ENCODE peak calls at places on chromosomes 13 and 19, in nine cellular contexts. T is suprapubic skin, D is SK-N-SH, J is PC-3, F is upper lobe of left lung, E is left ventricle myocardium inferior, H is cardiac muscle cell, M is heart right ventricle, I is colonic mucosa. Y is an unnamed sample. For H3K4me1 and H3K9me3, the result is how much of the 10 kb centered on the place peaks cover.

GRCh38 chr13:26758496-26759155 is 2.0 kb downstream of the GPR12 start:
- DNase-seq in T (no peak), D (no peak), J (no peak), F (no peak), E (no peak), H (no peak), M (no peak), I (no peak), Y (no peak)

GRCh38 chr19:39408392-39409206 is 2.0 kb downstream of the ZFP36 start:
- DNase-seq in T (no peak), D (no peak), J (peak), F (no peak), E (no peak), H (peak), M (no peak), I (peak), Y (peak)

GRCh38 chr19:18789883-18790565 is 1.1 kb downstream of the COMP start:
- DNase-seq in T (no peak), D (peak), J (no peak), F (no peak), E (no peak), H (peak), M (no peak), I (no peak), Y (no peak)

GRCh38 chr13:109336730-109337129 is 449.7 kb downstream of the IRS2 start:
- DNase-seq in T (no peak), D (no peak), J (peak), F (no peak), E (no peak), H (peak), M (no peak), I (no peak), Y (no peak)

GRCh38 chr19:55579766-55580621 is 654 bp downstream of the ZNF579 start:
- DNase-seq in T (no peak), D (peak), J (peak), F (no peak), E (no peak), H (peak), M (peak), I (no peak), Y (no peak)

GRCh38 chr19:35013820-35014754 is 14.0 kb downstream of the GRAMD1A start:
- DNase-seq in T (no peak), D (peak), J (no peak), F (peak), E (no peak), H (peak), M (no peak), I (no peak), Y (no peak)

GRCh38 chr13:109385161-109385560 is 401.2 kb downstream of the IRS2 start:
- DNase-seq in T (no peak), D (no peak), J (no peak), F (no peak), E (no peak), H (peak), M (no peak), I (no peak), Y (no peak)

GRCh38 chr13:110936519-110936918 is 21.6 kb upstream of the ANKRD10 start:
- DNase-seq in T (no peak), D (no peak), J (no peak), F (no peak), E (no peak), H (no peak), M (no peak), I (no peak), Y (no peak)

GRCh38 chr13:99985886-99986527 is 4.4 kb downstream of the ZIC2 start:
- DNase-seq in T (no peak), D (peak), J (no peak), F (no peak), E (no peak), H (no peak), M (no peak), I (no peak), Y (no peak)

GRCh38 chr19:13984186-13984585 is 21.9 kb downstream of the RFX1 start:
- DNase-seq in T (no peak), D (peak), J (no peak), F (no peak), E (no peak), H (no peak), M (no peak), I (no peak), Y (no peak)

GRCh38 chr13:109140777-109141354 is 511.5 kb downstream of the MYO16 start:
- DNase-seq in T (no peak), D (peak), J (no peak), F (no peak), E (no peak), H (no peak), M (no peak), I (no peak), Y (no peak)

GRCh38 chr13:50805805-50806204 is 37.7 kb downstream of the DLEU7 start:
- DNase-seq in T (no peak), D (no peak), J (peak), F (no peak), E (no peak), H (peak), M (no peak), I (no peak), Y (no peak)

GRCh38 chr19:12733369-12733896 is 1.1 kb downstream of the TRIR start:
- DNase-seq in T (no peak), D (peak), J (peak), F (no peak), E (no peak), H (peak), M (no peak), I (peak), Y (no peak)

GRCh38 chr19:2584002-2584401 is 108.1 kb downstream of the GADD45B start:
- DNase-seq in T (no peak), D (no peak), J (no peak), F (no peak), E (no peak), H (no peak), M (no peak), I (no peak), Y (peak)

GRCh38 chr13:100483836-100484381 is 104.7 kb downstream of the GGACT start:
- DNase-seq in T (no peak), D (no peak), J (no peak), F (no peak), E (no peak), H (no peak), M (no peak), I (no peak), Y (no peak)

GRCh38 chr19:14502334-14503092 is 6.6 kb upstream of the GIPC1 start:
- DNase-seq in T (no peak), D (no peak), J (peak), F (peak), E (no peak), H (peak), M (no peak), I (no peak), Y (no peak)

GRCh38 chr19:33392341-33393285 is 19.1 kb downstream of the CEBPG start:
- DNase-seq in T (peak), D (peak), J (no peak), F (no peak), E (peak), H (no peak), M (no peak), I (no peak), Y (no peak)

GRCh38 chr19:33390908-33391630 is 17.6 kb downstream of the CEBPG start:
- DNase-seq in T (peak), D (peak), J (no peak), F (no peak), E (peak), H (no peak), M (no peak), I (no peak), Y (no peak)

GRCh38 chr19:33390120-33390907 is 16.8 kb downstream of the CEBPG start:
- DNase-seq in T (peak), D (peak), J (no peak), F (peak), E (peak), H (peak), M (peak), I (peak), Y (no peak)

GRCh38 chr19:33393286-33394005 is 19.9 kb downstream of the CEBPG start:
- DNase-seq in T (peak), D (peak), J (no peak), F (no peak), E (peak), H (no peak), M (no peak), I (no peak), Y (no peak)

GRCh38 chr19:33391631-33392249 is 18.2 kb downstream of the CEBPG start:
- DNase-seq in T (peak), D (peak), J (no peak), F (no peak), E (no peak), H (no peak), M (no peak), I (no peak), Y (no peak)
- H3K4me1 ChIP-seq in T (half or more), D (under half), J (under half), F (half or more), E (half or more), H (under half), M (half or more), I (under half), Y (under half)

GRCh38 chr19:50716178-50717025 is 3.2 kb downstream of the SHANK1 start:
- DNase-seq in T (no peak), D (no peak), J (no peak), F (no peak), E (no peak), H (no peak), M (no peak), I (no peak), Y (no peak)
- TF ChIP-seq CTCF in T (no peak), D (no peak), J (no peak), F (no peak), E (no peak), H (no peak), M (no peak), I (no peak), Y (no peak)

DNA sequence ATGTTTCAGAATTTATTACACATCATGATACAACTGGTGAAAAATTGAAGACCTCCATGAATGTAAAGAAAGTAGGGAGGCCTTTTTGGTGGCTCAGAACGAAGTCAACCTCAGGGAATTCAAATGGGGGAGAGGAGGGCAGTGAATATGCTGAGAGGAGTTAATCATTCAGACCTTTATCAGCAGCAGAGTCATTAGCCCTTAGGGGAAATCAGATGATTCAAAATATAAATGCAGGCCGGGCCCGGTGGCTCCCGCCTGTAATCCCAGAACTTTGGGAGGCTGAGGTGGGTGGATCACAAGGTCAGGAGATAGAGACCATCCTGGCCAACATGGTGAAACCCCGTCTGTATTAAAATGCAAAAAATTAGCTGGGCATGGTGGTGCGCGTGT is 80.4 kb upstream of the ZNF420 start:
- DNase-seq in T (no peak), D (no peak), J (no peak), F (no peak), E (no peak), H (no peak), M (no peak), I (no peak), Y (no peak)
- H3K9me3 ChIP-seq in T (under half), D (under half), J (under half), F (under half), E (half or more), H (under half), M (under half), I (under half), Y (half or more)

DNA sequence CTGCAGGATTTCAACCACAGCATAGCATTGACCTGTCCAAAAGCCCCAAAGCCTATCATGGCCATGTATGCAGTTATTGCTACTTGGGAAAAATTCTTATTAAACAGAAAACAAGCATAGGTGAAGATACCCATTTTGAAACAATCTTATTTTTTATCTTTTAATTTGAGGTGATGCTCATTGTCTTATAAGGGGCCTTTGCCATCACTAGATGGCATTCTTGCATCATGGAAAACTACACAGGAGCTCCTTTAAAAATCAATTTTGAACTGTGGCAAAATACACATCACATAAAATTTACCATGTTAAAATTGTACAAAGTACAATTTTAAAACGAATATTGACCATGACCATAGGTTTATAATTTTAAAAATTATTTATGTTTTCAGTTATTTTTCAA is 38.9 kb upstream of the ZNF835 start:
- DNase-seq in T (no peak), D (no peak), J (no peak), F (no peak), E (no peak), H (no peak), M (no peak), I (no peak), Y (no peak)
- H3K4me1 ChIP-seq in T (under half), D (under half), J (under half), F (under half), E (under half), H (under half), M (under half), I (under half), Y (under half)

GRCh38 chr19:53311044-53311443 is 22.5 kb upstream of the ZNF845 start:
- DNase-seq in T (no peak), D (no peak), J (no peak), F (no peak), E (no peak), H (no peak), M (no peak), I (no peak), Y (no peak)

GRCh38 chr19:53311897-53312296 is 21.7 kb upstream of the ZNF845 start:
- DNase-seq in T (no peak), D (no peak), J (no peak), F (no peak), E (no peak), H (no peak), M (no peak), I (no peak), Y (no peak)

DNA sequence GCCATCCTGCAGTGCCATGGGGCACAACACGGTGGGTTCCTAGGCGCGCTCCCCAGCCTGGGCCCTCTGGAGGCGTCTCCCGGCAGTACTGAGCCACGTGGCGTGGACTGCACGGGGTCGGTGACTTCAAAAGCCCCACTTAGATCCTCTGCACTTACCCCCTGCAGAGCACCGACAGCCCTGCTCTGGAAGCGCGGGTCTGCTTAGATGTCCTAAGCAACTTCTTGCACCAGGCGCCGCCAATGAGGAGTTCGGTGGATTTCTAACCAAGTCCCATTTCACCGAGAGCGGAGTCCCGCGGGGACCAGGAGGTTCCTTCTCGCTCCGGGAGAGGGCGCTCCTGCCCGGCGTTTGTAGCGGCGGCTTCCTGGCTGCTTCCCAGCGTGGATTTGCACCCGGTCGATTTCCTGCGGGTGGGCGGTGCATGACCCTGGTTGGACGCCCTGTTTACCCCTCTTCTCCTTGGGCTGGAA is 25.2 kb upstream of the ZNF845 start:
- DNase-seq in T (no peak), D (peak), J (no peak), F (no peak), E (peak), H (peak), M (peak), I (no peak), Y (no peak)
- TF ChIP-seq CTCF in T (peak), D (peak), J (peak), F (no peak), E (peak), H (no peak), M (peak), I (no peak), Y (no peak)

Y was measured in ascending aorta.